ENCODE peak calls at places on chromosome 5, in eight cellular contexts. Y, N, I, E, A, Z, J and C are unnamed samples.

GRCh38 chr5:160274483-160274931 is 37.9 kb downstream of the CCNJL start:
- DNase-seq in N (no peak), E (no peak), J (no peak), I (no peak), Z (no peak), Y (peak; percentile 68), A (no peak), C (no peak)

GRCh38 chr5:120465281-120465961 is 1.3 kb downstream of the PRR16 start:
- DNase-seq in A (no peak), J (peak; percentile 69), I (no peak), N (no peak), E (peak; percentile 49), Y (no peak), Z (peak; percentile 73), C (no peak)

GRCh38 chr5:42531611-42532010 is 108.4 kb downstream of the GHR start:
- DNase-seq in Y (no peak), I (no peak), Z (no peak), A (no peak), N (no peak), E (no peak), J (no peak), C (no peak)

GRCh38 chr5:56303511-56303910 is 70.4 kb upstream of the ANKRD55 start:
- DNase-seq in N (no peak), Z (no peak), I (no peak), E (no peak), A (no peak), J (no peak), Y (peak; percentile 11), C (no peak)

GRCh38 chr5:59582746-59583145 is 310.8 kb downstream of the PDE4D start:
- DNase-seq in N (no peak), J (no peak), Z (no peak), I (no peak), Y (no peak), E (no peak), A (no peak), C (no peak)

GRCh38 chr5:107293551-107293950 is 377.2 kb downstream of the EFNA5 start:
- DNase-seq in Z (no peak), I (no peak), Y (no peak), N (no peak), J (no peak), E (no peak), A (no peak), C (no peak)

GRCh38 chr5:100803391-100803790 is 99.7 kb downstream of the ST8SIA4 start:
- DNase-seq in Z (no peak), E (no peak), A (no peak), I (no peak), N (no peak), J (no peak), Y (no peak), C (no peak)

GRCh38 chr5:40683351-40683750 is 3.6 kb downstream of the PTGER4 start:
- DNase-seq in J (no peak), A (no peak), N (no peak), E (no peak), I (no peak), Y (no peak), Z (no peak), C (no peak)

GRCh38 chr5:4043135-4043534 is 447.5 kb downstream of the IRX1 start:
- DNase-seq in J (no peak), Y (no peak), N (no peak), I (no peak), E (no peak), A (no peak), Z (no peak), C (no peak)

GRCh38 chr5:149072376-149072775 is 9.5 kb upstream of the SH3TC2 start:
- DNase-seq in I (no peak), Y (no peak), Z (no peak), E (no peak), A (no peak), N (no peak), J (no peak), C (no peak)

GRCh38 chr5:115816226-115817042 is at the start of gene CDO1:
- DNase-seq in J (peak; percentile 65), Y (peak; percentile 53), A (peak; percentile 9), N (no peak), E (peak; percentile 65), Z (peak; percentile 47), I (peak; percentile 10), C (peak; percentile 33)

GRCh38 chr5:159034083-159034824 is 65.5 kb downstream of the EBF1 start:
- DNase-seq in N (no peak), E (no peak), I (no peak), Y (no peak), Z (no peak), A (no peak), J (no peak), C (no peak)

GRCh38 chr5:116696356-116696755 is 121.7 kb upstream of the SEMA6A start:
- DNase-seq in N (no peak), Z (no peak), I (no peak), A (no peak), Y (no peak), J (no peak), E (no peak), C (no peak)